ENCODE peak calls at places on chromosomes 11 and 22, in six cellular contexts. K is K562, H is GM23338, I is GM12878, J is HepG2, B is H1. T is an unnamed sample.

GRCh38 chr11:111743700-111744099 is 22.5 kb downstream of the PPP2R1B start:
- DNase-seq in H (no peak), I (no peak), J (no peak), K (no peak), B (no peak), T (no peak)

GRCh38 chr11:82229346-82229745 is 504.3 kb downstream of the FAM181B start:
- DNase-seq in H (peak; percentile 71), B (no peak), K (peak; percentile 4), J (peak; percentile 12), I (no peak), T (no peak)

GRCh38 chr11:1267441-1268100 is 41.9 kb downstream of the TOLLIP start:
- DNase-seq in B (no peak), K (no peak), I (no peak), J (no peak), H (no peak), T (no peak)

GRCh38 chr22:45537734-45538181 is 35.1 kb downstream of the FBLN1 start:
- DNase-seq in I (no peak), J (no peak), B (no peak), K (no peak), H (no peak), T (no peak)

GRCh38 chr11:66728760-66729385 is at the start of gene SPTBN2:
- DNase-seq in H (peak; percentile 82), J (no peak), I (no peak), B (no peak), K (peak; percentile 75), T (peak; percentile 56)

GRCh38 chr22:48082284-48082683 is 1319.8 kb downstream of the TBC1D22A start:
- DNase-seq in B (no peak), J (no peak), I (no peak), K (no peak), H (no peak), T (no peak)

GRCh38 chr22:44118645-44119315 is 61.9 kb upstream of the PARVG start:
- DNase-seq in H (no peak), B (no peak), K (no peak), I (no peak), J (no peak), T (no peak)

GRCh38 chr22:19361501-19362103 is 69.9 kb downstream of the HIRA start:
- DNase-seq in K (no peak), B (no peak), J (no peak), I (peak; percentile 82), H (no peak), T (no peak)

GRCh38 chr11:10658621-10659338 is 34.8 kb downstream of the IRAG1 start:
- DNase-seq in J (no peak), B (no peak), K (no peak), H (no peak), I (no peak), T (no peak)

GRCh38 chr11:106331163-106331562 is 253.7 kb downstream of the AASDHPPT start:
- DNase-seq in I (no peak), H (no peak), K (no peak), B (no peak), J (no peak), T (no peak)

GRCh38 chr11:34356918-34357645 is 728 bp downstream of the ABTB2 start:
- DNase-seq in H (peak; percentile 72), K (peak; percentile 21), B (peak; percentile 81), J (no peak), I (no peak), T (peak; percentile 59)

GRCh38 chr11:74139151-74139918 is 31.5 kb downstream of the C2CD3 start:
- DNase-seq in K (no peak), H (peak; percentile 30), I (no peak), J (no peak), B (no peak), T (no peak)

GRCh38 chr11:96456111-96456510 is 66.3 kb downstream of the JRKL start:
- DNase-seq in H (peak; percentile 62), J (no peak), K (no peak), I (no peak), B (no peak), T (no peak)

GRCh38 chr11:84947970-84948600 is 679.1 kb downstream of the DLG2 start:
- DNase-seq in J (no peak), B (no peak), I (no peak), H (peak; percentile 49), K (no peak), T (peak; percentile 28)

GRCh38 chr22:37626144-37626543 is 13.3 kb upstream of the SH3BP1 start:
- DNase-seq in B (no peak), K (no peak), J (no peak), H (no peak), I (no peak), T (no peak)

GRCh38 chr11:70471254-70471653 is 72.9 kb downstream of the CTTN start:
- DNase-seq in H (peak; percentile 93), J (no peak), B (peak; percentile 69), I (no peak), K (peak; percentile 80), T (peak; percentile 74)

GRCh38 chr11:63951779-63952536 is 13.2 kb downstream of the NAA40 start:
- DNase-seq in J (no peak), B (no peak), K (no peak), I (peak; percentile 65), H (no peak), T (no peak)

GRCh38 chr11:31649129-31649528 is 139.6 kb downstream of the ELP4 start:
- DNase-seq in J (no peak), K (no peak), H (no peak), B (no peak), I (no peak), T (no peak)

GRCh38 chr11:80285076-80285790 is 844.4 kb upstream of the TENM4 start:
- DNase-seq in I (no peak), J (no peak), K (no peak), B (no peak), H (no peak), T (no peak)

GRCh38 chr11:35622070-35622469 is 3.8 kb downstream of the FJX1 start:
- DNase-seq in B (no peak), H (peak; percentile 70), I (no peak), J (peak; percentile 6), K (no peak), T (no peak)

DNA sequence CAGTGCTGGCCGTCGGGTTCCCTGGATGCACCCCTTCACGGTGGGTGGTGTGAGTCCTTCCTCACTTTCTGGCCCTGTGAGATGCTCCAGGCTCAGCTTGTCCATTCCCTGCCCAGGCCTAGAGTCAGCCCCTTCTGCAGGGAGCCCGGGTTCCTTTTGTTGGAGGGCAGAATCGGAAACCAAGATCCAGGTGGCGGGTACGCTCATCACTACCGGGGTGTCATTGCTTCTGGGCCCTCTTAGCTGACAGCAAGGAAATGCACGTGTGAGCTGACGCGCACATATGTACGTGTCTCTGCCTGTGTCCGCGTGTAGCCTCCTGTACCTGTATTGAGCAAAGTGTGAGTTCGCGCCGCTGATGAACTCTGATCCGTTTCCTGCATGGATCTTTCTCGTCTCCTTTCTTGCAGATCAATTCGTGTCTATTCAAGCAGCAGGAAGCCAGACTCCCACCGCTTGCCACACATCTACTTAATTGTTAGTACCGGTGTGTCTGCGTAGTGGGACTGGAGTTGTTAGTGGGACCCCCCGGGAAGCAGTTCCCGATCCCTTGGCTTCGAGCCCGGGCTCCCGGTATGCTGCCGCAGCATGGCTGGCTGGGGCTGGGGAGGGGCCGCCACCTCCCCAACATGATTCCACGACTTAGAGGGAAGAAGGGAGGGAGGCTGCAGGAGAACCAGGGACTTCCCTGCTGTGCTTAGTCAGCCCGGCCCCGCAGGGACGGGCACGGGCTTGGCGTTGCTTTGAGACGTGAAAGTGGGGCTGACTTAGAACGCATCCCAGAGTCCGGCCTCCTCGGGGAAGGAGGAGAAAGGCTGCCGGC is 35.9 kb upstream of the GRAMD4 start:
- DNase-seq in K (no peak), J (no peak), I (no peak), B (peak; percentile 61), H (no peak), T (no peak)
- TF ChIP-seq CREB1 in K (no peak), J (no peak), I (no peak), B (no peak), H (no peak), T (no peak)

GRCh38 chr11:126115820-126116319 is 53.2 kb upstream of the CDON start:
- DNase-seq in I (no peak), B (no peak), K (peak; percentile 23), J (peak; percentile 93), H (peak; percentile 39), T (no peak)
- TF ChIP-seq CTCF in I (no peak), B (peak; percentile 20), K (peak; percentile 8), J (peak; percentile 77), H (no peak), T (no peak)

DNA sequence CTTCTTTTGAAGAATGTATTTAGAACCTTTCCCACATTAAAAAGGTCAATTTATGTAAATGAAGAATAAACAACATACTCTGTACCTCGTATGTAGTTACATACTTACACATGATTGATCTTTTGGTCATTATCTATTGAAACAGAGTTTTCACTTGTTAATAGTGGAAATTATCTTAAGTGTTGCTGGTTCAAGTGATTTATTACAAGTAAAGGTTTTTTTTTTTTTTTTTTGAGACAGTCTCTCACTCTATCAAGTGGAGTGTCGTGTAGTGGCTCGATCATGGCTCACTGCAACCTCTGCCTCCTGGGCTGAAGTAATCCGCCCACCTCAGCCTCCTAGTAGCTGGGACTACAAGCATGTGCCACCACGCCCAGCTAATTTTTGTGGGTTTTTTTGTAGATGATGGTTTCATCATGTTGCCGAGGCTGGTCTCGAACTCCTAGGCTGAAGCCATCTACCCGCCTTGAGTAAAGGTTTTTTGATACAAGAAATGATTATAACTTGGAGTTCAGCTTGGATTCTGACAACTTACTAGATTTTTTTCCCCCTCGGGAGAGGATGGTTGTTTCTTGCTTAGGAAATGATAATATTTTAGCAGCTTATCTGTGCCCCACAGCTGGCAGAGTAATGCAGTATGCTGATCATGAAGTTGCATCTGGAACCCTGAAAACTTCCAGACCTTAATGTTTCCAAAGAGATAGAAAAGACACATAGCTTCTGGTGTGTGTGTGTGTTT is 68.9 kb downstream of the MTMR3 start:
- DNase-seq in K (peak; percentile 86), B (no peak), J (no peak), H (no peak), I (no peak), T (no peak)
- TF ChIP-seq CREB1 in K (peak; percentile 39), B (no peak), J (no peak), H (no peak), I (no peak), T (no peak)

DNA sequence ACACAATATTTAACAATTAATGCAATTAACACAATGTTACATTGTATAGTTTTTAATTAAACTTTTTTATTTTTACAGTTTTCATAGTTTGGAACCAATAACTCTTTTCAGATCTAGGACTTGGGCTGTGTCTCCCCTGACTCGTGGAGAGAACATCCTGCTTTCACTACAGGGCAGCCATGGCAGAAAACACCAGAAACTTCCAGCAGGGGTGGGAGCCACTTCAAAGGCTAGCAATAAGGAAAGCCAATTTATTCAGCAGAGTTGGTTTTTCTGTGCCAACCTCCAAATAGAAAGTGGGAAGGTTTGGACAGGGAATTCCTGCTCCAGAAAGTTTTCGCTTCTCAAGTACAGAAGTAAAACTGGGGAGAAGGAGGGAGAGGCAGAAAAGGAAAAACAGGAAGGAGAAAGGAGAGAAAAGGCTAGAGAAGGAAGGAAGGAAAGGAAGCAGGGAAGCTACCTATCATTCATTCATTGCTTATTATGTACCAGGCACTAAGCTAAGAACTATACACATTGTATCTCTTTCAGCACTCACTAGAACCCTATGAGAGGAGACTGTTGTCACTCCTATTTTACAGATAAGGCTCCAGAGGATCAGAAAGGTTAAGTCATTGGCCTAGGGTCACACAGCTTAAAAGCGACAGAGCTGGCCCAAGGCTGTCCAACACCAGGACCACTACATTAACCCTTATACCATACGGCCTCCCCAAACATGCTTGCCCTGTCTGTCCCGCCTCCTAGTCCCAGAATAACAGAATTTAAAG is 54.8 kb upstream of the CREB3L1 start:
- DNase-seq in K (no peak), J (no peak), B (no peak), H (no peak), I (no peak), T (no peak)
- TF ChIP-seq CTCF in K (no peak), J (no peak), B (no peak), H (no peak), I (no peak), T (no peak)

GRCh38 chr11:109795234-109795633 is 298.0 kb upstream of the ZC3H12C start:
- DNase-seq in B (no peak), J (no peak), K (no peak), H (no peak), I (no peak), T (no peak)
- TF ChIP-seq CREB1 in B (no peak), J (peak; percentile 11), K (no peak), H (no peak), I (no peak), T (no peak)